ENCODE peak calls at places on chromosomes 7 and 10, in six cellular contexts. Y is astrocyte of the spinal cord, B is psoas muscle, L is endothelial cell, K is neural crest cell, S is nephron progenitor cell. A is an unnamed sample.
A peak's percentile ranks its signal among the peaks of the same experiment; 100 is the strongest.

GRCh38 chr10:127972958-127973357 is 66.1 kb downstream of the PTPRE start:
- DNase-seq in Y (no peak), B (no peak), L (no peak), K (no peak), S (no peak), A (no peak)

GRCh38 chr10:131778385-131778784 is 122.4 kb upstream of the PPP2R2D start:
- DNase-seq in Y (no peak), B (no peak), L (no peak), K (no peak), S (no peak), A (peak; percentile 63)

GRCh38 chr7:44068054-44068453 is 2.7 kb upstream of the PGAM2 start:
- DNase-seq in Y (no peak), B (peak; percentile 15), L (no peak), K (no peak), S (no peak), A (no peak)

GRCh38 chr10:125149278-125150047 is 10.9 kb downstream of the CTBP2 start:
- DNase-seq in Y (peak; percentile 76), B (peak; percentile 73), L (no peak), K (no peak), S (no peak), A (no peak)

GRCh38 chr7:157712666-157713235 is 375.9 kb downstream of the DNAJB6 start:
- DNase-seq in Y (no peak), B (no peak), L (no peak), K (no peak), S (no peak), A (no peak)

GRCh38 chr10:124564881-124565280 is 103.3 kb downstream of the LHPP start:
- DNase-seq in Y (no peak), B (no peak), L (no peak), K (no peak), S (no peak), A (no peak)

GRCh38 chr10:47207894-47208469 is 92.0 kb upstream of the GDF10 start:
- DNase-seq in Y (no peak), B (no peak), L (no peak), K (no peak), S (no peak), A (no peak)

GRCh38 chr10:119477444-119477843 is 65.1 kb downstream of the RGS10 start:
- DNase-seq in Y (no peak), B (no peak), L (no peak), K (no peak), S (no peak), A (no peak)

GRCh38 chr7:21773326-21773725 is 172.4 kb downstream of the CDCA7L start:
- DNase-seq in Y (no peak), B (no peak), L (no peak), K (no peak), S (no peak), A (no peak)

GRCh38 chr7:93231799-93232672 is at the start of gene VPS50:
- DNase-seq in Y (peak; percentile 96), B (peak; percentile 92), L (peak; percentile 87), K (peak; percentile 73), S (peak; percentile 85), A (peak; percentile 96)

GRCh38 chr7:136386876-136387275 is 409.7 kb upstream of the MTPN start:
- DNase-seq in Y (peak; percentile 8), B (no peak), L (no peak), K (no peak), S (no peak), A (no peak)

GRCh38 chr7:7595451-7595850 is 28.8 kb downstream of the MIOS start:
- DNase-seq in Y (peak; percentile 35), B (no peak), L (no peak), K (no peak), S (no peak), A (no peak)
- TF ChIP-seq CTCF in Y (no peak), B (peak; percentile 33), L (peak; percentile 17), K (peak; percentile 64), S (no peak), A (peak; percentile 53)

DNA sequence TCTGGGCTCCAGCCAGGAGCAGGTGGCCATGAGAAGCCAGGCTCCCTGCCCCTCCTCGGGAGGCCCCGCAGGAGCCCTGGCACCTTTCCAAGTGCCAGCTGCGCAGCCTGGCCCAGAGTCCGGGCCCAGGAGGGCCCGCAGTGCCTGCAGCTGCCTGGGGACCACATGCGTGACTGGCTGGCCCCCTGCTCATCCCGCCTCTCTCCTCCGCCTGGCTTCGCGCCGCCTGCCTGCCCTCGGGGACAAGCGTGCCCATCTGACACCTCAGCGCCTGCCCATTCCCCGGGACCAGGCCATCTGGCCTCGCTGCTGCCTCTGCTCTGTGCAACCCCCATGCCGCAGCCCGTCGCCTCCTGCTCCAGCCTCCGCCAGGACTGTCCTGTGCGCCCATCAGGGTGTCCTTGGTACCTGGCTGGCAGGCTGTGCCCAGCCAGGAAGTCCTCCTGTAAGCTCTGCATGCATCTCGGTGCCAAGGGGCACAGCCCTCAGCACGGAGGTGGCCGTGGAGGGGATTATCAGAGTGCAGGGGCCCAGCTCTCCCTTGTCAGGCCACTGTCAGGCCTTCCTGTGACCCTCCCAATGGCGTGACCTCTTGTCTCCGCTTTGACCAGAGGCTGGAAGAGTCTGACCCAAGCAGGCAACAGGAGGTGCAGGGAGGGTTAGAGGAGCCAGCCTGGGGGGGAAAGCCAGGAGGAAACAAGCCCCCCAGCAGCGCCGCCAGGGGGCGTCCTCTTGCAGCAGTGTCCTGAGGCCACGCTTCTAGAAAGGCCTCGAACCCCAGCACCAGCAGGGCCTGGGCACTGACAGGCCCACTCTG is 50.5 kb downstream of the TMEM209 start:
- DNase-seq in Y (no peak), B (peak; percentile 36), L (peak; percentile 31), K (no peak), S (no peak), A (peak; percentile 85)
- TF ChIP-seq CTCF in Y (peak; percentile 39), B (no peak), L (peak; percentile 68), K (peak; percentile 47), S (peak; percentile 33), A (peak; percentile 21)

GRCh38 chr10:52642208-52642607 is 130.4 kb downstream of the MBL2 start:
- DNase-seq in Y (no peak), B (no peak), L (no peak), K (no peak), S (no peak), A (no peak)
- TF ChIP-seq CTCF in Y (no peak), B (no peak), L (no peak), K (no peak), S (no peak), A (no peak)

DNA sequence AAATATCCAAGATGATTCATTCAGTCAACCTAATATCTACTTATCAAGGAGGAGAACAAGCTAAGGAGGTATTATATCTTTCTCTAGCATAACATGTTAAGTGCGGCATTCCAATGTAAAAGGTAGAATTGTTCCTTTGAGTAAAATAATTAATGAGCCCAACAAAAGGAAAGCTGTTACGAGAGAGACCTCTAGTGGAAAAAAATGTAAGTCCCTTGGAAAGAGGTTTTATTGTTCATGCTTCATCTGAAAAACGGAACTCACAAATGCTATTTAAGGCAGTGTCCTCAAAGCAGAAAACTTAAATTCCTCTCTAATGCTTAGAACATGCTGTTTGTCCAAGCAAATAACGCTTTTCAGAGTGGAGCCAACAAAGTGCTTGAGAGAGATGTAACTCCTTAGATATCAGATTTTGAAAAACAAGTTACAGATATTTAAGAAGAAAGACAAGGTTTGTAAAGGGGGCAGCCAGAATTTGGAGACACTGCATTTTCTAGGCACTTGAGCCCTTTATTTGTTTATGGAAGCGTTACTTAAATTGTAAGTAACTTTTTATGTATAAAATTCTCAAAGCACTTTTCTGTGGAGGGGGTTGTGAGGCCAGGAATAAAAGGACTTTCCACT is 119.9 kb downstream of the TFEC start:
- DNase-seq in Y (peak; percentile 61), B (no peak), L (no peak), K (no peak), S (no peak), A (no peak)
- TF ChIP-seq CTCF in Y (peak; percentile 65), B (peak; percentile 48), L (peak; percentile 59), K (peak; percentile 80), S (peak; percentile 73), A (peak; percentile 80)

DNA sequence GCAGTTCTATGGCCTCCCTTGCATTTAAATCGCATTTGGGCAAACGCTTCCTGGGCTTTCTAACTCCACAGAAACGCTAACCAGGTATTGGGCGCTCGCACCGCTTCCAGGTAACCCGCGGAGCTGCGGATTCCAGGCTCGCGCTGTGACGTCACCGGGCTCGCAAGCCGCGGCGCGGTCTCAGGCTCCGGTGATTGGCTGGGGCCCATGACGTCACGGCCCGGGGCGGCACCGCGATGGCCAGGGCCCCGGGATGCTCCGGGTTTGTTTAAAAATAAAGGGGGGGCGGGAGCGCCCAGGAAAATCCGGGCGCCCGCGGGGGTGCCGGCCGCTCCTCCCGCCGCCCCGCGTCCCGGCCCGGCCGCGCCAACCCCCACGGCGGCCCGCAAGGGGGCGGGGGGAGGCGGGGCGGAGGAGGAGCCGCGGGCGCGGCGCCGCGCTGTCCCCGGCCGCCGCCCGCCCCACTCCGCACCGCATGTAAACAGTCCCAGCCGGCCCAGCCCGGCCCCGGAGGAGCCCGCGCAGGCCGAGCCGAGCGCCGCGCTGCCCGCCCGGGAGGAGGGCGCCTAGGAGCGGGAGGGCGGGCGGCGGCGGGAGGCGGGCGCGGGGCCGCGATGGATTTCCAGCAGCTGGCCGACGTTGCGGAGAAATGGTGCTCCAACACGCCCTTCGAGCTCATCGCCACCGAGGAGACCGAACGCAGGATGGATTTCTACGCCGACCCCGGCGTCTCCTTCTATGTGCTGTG is at the start of gene MTURN:
- DNase-seq in Y (peak; percentile 79), B (peak; percentile 89), L (peak; percentile 78), K (peak; percentile 78), S (peak; percentile 92), A (peak; percentile 92)
- TF ChIP-seq CTCF in Y (no peak), B (no peak), L (no peak), K (no peak), S (no peak), A (no peak)

GRCh38 chr10:28532509-28533314 is at the start of gene WAC:
- DNase-seq in Y (peak; percentile 95), B (peak; percentile 96), L (peak; percentile 98), K (peak; percentile 98), S (peak; percentile 99), A (peak; percentile 99)
- TF ChIP-seq CTCF in Y (no peak), B (no peak), L (peak; percentile 12), K (peak; percentile 29), S (no peak), A (no peak)

GRCh38 chr10:91048380-91048779 is 127.5 kb upstream of the ANKRD1 start:
- DNase-seq in Y (no peak), B (no peak), L (no peak), K (no peak), S (no peak), A (no peak)

GRCh38 chr10:91046891-91047290 is 126.0 kb upstream of the ANKRD1 start:
- DNase-seq in Y (no peak), B (no peak), L (no peak), K (no peak), S (no peak), A (no peak)

GRCh38 chr10:91040343-91040742 is 119.5 kb upstream of the ANKRD1 start:
- DNase-seq in Y (no peak), B (no peak), L (no peak), K (no peak), S (no peak), A (no peak)

GRCh38 chr10:91042069-91042468 is 121.2 kb upstream of the ANKRD1 start:
- DNase-seq in Y (no peak), B (no peak), L (no peak), K (no peak), S (no peak), A (no peak)

GRCh38 chr10:91043173-91043910 is 122.5 kb upstream of the ANKRD1 start:
- DNase-seq in Y (peak; percentile 42), B (no peak), L (peak; percentile 13), K (no peak), S (no peak), A (no peak)
- TF ChIP-seq CTCF in Y (peak; percentile 55), B (peak; percentile 56), L (peak; percentile 50), K (peak; percentile 57), S (peak; percentile 48), A (peak; percentile 63)

A was measured in osteocyte.